ENCODE peak calls at places on chromosome 4, in seven cellular contexts. C is esophagus squamous epithelium, U is left ventricle myocardium inferior, T is AG10803, B is fibroblast of villous mesenchyme, Q is BE2C, P is left lung. L is an unnamed sample.

GRCh38 chr4:156803056-156803455 is 168.5 kb downstream of the PDGFC start:
- DNase-seq in C (no peak), U (no peak), T (peak; percentile 58), B (no peak), Q (no peak), P (no peak), L (peak; percentile 48)

GRCh38 chr4:86448891-86449290 is 89.0 kb upstream of the MAPK10 start:
- DNase-seq in C (no peak), U (no peak), T (no peak), B (no peak), Q (no peak), P (no peak), L (no peak)

GRCh38 chr4:156190606-156191005 is 236.9 kb upstream of the CTSO start:
- DNase-seq in C (no peak), U (no peak), T (peak; percentile 70), B (peak; percentile 80), Q (no peak), P (no peak), L (peak; percentile 13)

GRCh38 chr4:145492376-145492775 is 10.7 kb downstream of the SMAD1 start:
- DNase-seq in C (no peak), U (no peak), T (no peak), B (no peak), Q (no peak), P (no peak), L (no peak)

GRCh38 chr4:114734581-114734980 is 136.0 kb downstream of the UGT8 start:
- DNase-seq in C (no peak), U (no peak), T (peak; percentile 8), B (no peak), Q (no peak), P (no peak), L (no peak)

GRCh38 chr4:150237110-150237852 is 159.0 kb downstream of the DCLK2 start:
- DNase-seq in C (no peak), U (no peak), T (peak; percentile 94), B (peak; percentile 98), Q (no peak), P (no peak), L (peak; percentile 97)

GRCh38 chr4:48681856-48682255 is 98.2 kb downstream of the FRYL start:
- DNase-seq in C (no peak), U (no peak), T (peak; percentile 51), B (peak; percentile 49), Q (no peak), P (no peak), L (peak; percentile 69)

GRCh38 chr4:104494822-104495559 is at the start of gene CXXC4:
- DNase-seq in C (no peak), U (peak; percentile 67), T (peak; percentile 15), B (peak; percentile 38), Q (peak; percentile 86), P (peak; percentile 80), L (peak; percentile 27)

GRCh38 chr4:126446917-126447316 is 1132.2 kb downstream of the FAT4 start:
- DNase-seq in C (no peak), U (no peak), T (no peak), B (no peak), Q (no peak), P (no peak), L (no peak)

DNA sequence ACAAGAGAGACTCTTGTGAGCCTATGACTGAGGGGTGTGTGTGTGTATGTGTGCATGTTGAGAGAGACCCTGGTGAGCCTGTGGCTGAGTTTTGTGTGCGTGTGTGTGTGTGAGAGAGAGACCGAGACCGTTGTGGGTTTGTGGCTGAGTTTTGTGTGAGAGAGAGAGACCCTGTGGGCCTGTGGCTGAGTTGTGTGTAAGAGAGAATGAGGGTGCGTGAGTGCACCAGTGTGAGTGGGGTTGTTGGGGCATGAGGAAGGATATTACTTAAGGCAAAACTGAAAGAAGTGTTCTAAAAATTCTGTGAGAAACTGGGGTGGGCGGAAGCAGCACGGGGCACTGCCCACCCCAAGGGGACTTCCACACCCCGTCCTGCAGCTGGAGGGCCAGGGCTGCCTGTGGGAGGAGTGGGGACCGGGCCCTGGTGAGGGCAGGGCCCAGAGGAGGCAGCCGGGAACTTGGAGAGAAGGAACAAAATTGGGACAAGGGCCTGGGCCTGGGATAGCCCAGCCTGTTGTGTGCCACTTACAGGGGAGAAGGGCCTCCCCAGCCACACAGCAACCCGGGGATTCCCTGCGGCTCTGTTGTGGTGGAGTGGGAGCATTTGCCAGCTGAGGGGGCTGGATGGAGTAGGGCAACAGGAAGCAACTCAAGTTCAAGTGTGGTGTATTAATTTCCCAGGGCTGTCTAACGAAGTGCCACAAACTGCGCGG is 22.0 kb downstream of the TMEM131L start:
- DNase-seq in C (no peak), U (no peak), T (no peak), B (no peak), Q (no peak), P (peak; percentile 83), L (peak; percentile 47)
- H3K4me3 ChIP-seq in C (peak overlapping the region; percentile 9), U (peak overlapping the region; percentile 46), T (no peak overlapping the region), B (no peak overlapping the region), Q (no peak overlapping the region), P (no peak overlapping the region), L (no peak overlapping the region)

GRCh38 chr4:176726803-176727202 is 65.9 kb downstream of the VEGFC start:
- DNase-seq in C (no peak), U (no peak), T (no peak), B (peak; percentile 97), Q (no peak), P (peak; percentile 10), L (peak; percentile 28)
- H3K4me3 ChIP-seq in C (no peak overlapping the region), U (peak overlapping the region; percentile 23), T (no peak overlapping the region), B (peak overlapping the region; percentile 14), Q (no peak overlapping the region), P (no peak overlapping the region), L (no peak overlapping the region)

GRCh38 chr4:20418865-20419451 is 167.3 kb downstream of the SLIT2 start:
- DNase-seq in C (no peak), U (no peak), T (peak; percentile 82), B (peak; percentile 78), Q (no peak), P (no peak), L (peak; percentile 89)
- H3K4me3 ChIP-seq in C (peak overlapping the region; percentile 32), U (peak overlapping the region; percentile 40), T (peak overlapping the region; percentile 48), B (peak overlapping the region; percentile 41), Q (no peak overlapping the region), P (peak overlapping the region; percentile 7), L (peak overlapping the region; percentile 48)

GRCh38 chr4:113476800-113477199 is 284.7 kb downstream of the CAMK2D start:
- DNase-seq in C (no peak), U (no peak), T (no peak), B (no peak), Q (no peak), P (no peak), L (peak; percentile 45)
- H3K4me3 ChIP-seq in C (no peak overlapping the region), U (no peak overlapping the region), T (no peak overlapping the region), B (no peak overlapping the region), Q (no peak overlapping the region), P (no peak overlapping the region), L (no peak overlapping the region)

DNA sequence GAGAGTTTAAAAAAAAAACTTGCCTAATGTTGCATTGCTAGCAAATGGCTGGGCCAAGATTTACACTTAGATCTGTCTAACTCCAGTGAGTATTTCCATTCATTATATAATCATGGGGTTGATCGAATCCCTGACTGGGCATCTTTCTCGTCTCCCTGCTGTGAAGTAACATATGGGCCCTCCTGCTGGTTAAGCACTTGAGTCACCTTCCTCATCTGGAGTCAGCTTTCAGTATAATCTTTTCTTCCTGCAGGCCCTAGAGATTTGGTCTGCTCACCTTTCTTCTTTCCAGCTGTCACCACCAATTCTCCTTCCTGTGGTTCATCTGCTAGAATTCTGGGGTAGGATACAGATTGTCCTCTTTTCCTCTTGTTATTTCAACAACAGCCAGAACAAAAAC is 41.6 kb downstream of the TIGD2 start:
- DNase-seq in C (no peak), U (no peak), T (no peak), B (no peak), Q (no peak), P (no peak), L (no peak)
- H3K4me3 ChIP-seq in C (no peak overlapping the region), U (no peak overlapping the region), T (no peak overlapping the region), B (no peak overlapping the region), Q (no peak overlapping the region), P (no peak overlapping the region), L (no peak overlapping the region)

GRCh38 chr4:53907772-53908171 is 156.6 kb downstream of the CHIC2 start:
- DNase-seq in C (no peak), U (no peak), T (no peak), B (no peak), Q (no peak), P (no peak), L (no peak)
- H3K4me3 ChIP-seq in C (no peak overlapping the region), U (no peak overlapping the region), T (no peak overlapping the region), B (no peak overlapping the region), Q (no peak overlapping the region), P (no peak overlapping the region), L (no peak overlapping the region)

GRCh38 chr4:176817222-176817621 is 24.5 kb upstream of the VEGFC start:
- DNase-seq in C (no peak), U (no peak), T (no peak), B (no peak), Q (no peak), P (no peak), L (no peak)

GRCh38 chr4:176818531-176818930 is 25.8 kb upstream of the VEGFC start:
- DNase-seq in C (no peak), U (no peak), T (no peak), B (no peak), Q (no peak), P (no peak), L (peak; percentile 62)

GRCh38 chr4:176810481-176811249 is 17.9 kb upstream of the VEGFC start:
- DNase-seq in C (no peak), U (no peak), T (no peak), B (no peak), Q (no peak), P (no peak), L (no peak)

GRCh38 chr4:176814770-176815169 is 22.0 kb upstream of the VEGFC start:
- DNase-seq in C (no peak), U (no peak), T (peak; percentile 79), B (no peak), Q (no peak), P (no peak), L (peak; percentile 82)
- H3K4me3 ChIP-seq in C (no peak overlapping the region), U (no peak overlapping the region), T (no peak overlapping the region), B (no peak overlapping the region), Q (no peak overlapping the region), P (no peak overlapping the region), L (no peak overlapping the region)

GRCh38 chr4:78222575-78223186 is 165.6 kb downstream of the FRAS1 start:
- DNase-seq in C (no peak), U (no peak), T (no peak), B (no peak), Q (peak; percentile 10), P (no peak), L (no peak)

GRCh38 chr4:78218260-78218659 is 161.1 kb downstream of the FRAS1 start:
- DNase-seq in C (no peak), U (no peak), T (no peak), B (no peak), Q (no peak), P (no peak), L (no peak)

GRCh38 chr4:78217557-78217956 is 160.4 kb downstream of the FRAS1 start:
- DNase-seq in C (no peak), U (no peak), T (no peak), B (no peak), Q (no peak), P (no peak), L (no peak)

GRCh38 chr4:78220283-78220682 is 163.2 kb downstream of the FRAS1 start:
- DNase-seq in C (no peak), U (no peak), T (no peak), B (no peak), Q (no peak), P (no peak), L (no peak)

DNA sequence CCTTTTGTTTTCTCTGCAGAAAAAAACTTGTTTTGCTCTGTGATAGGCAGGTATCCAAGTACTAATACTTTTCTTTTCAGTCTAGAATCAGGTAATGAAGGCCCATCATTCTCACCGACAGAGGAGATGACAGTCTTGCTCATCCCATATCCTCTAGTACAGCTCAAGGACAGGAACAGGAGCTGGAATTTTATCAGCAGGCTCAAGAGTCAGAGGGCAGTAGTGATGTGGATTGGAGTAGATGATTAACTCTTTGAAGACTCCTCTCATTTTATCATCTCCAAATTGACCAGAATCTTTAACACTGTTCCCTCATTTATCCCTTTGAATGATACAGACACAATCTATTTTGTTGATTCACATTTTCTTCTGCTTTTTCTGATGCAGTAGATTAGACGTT is 162.7 kb downstream of the FRAS1 start:
- DNase-seq in C (no peak), U (no peak), T (no peak), B (no peak), Q (no peak), P (no peak), L (no peak)
- H3K4me3 ChIP-seq in C (no peak overlapping the region), U (no peak overlapping the region), T (no peak overlapping the region), B (no peak overlapping the region), Q (no peak overlapping the region), P (no peak overlapping the region), L (no peak overlapping the region)

L was measured in fibroblast of the aortic adventitia.